ENCODE peak calls at places on chromosomes 6 and 20, in six cellular contexts. E is lung, K is osteoblast, Z is NB4, N is HCT116, M is GM12878. L is an unnamed sample.

GRCh38 chr6:142728910-142729481 is 216.0 kb downstream of the HIVEP2 start:
- DNase-seq in Z (peak; percentile 83), N (no peak), K (peak; percentile 56), E (no peak), M (no peak), L (peak; percentile 71)

GRCh38 chr6:71194730-71195129 is 93.9 kb upstream of the OGFRL1 start:
- DNase-seq in M (no peak), K (no peak), E (no peak), N (no peak), Z (no peak), L (peak; percentile 89)

GRCh38 chr6:41161380-41161779 is 1.5 kb downstream of the TREM2 start:
- DNase-seq in E (no peak), N (no peak), Z (no peak), K (no peak), M (no peak), L (no peak)

GRCh38 chr6:118371955-118372354 is 176.1 kb upstream of the PLN start:
- DNase-seq in Z (no peak), E (no peak), M (no peak), K (no peak), N (no peak), L (peak; percentile 54)

GRCh38 chr6:37171141-37171969 is 1.4 kb downstream of the PIM1 start:
- DNase-seq in N (no peak), M (no peak), Z (peak; percentile 47), E (peak; percentile 46), K (peak; percentile 88), L (peak; percentile 58)

GRCh38 chr20:10357974-10358373 is 76.0 kb downstream of the MKKS start:
- DNase-seq in M (no peak), Z (no peak), N (no peak), E (no peak), K (no peak), L (no peak)

GRCh38 chr6:138296786-138297185 is 78.5 kb upstream of the PBOV1 start:
- DNase-seq in K (no peak), N (no peak), E (no peak), Z (no peak), M (no peak), L (no peak)

GRCh38 chr6:164377348-164377747 is 932.1 kb downstream of the C6orf118 start:
- DNase-seq in K (no peak), E (no peak), Z (no peak), M (no peak), N (no peak), L (no peak)

DNA sequence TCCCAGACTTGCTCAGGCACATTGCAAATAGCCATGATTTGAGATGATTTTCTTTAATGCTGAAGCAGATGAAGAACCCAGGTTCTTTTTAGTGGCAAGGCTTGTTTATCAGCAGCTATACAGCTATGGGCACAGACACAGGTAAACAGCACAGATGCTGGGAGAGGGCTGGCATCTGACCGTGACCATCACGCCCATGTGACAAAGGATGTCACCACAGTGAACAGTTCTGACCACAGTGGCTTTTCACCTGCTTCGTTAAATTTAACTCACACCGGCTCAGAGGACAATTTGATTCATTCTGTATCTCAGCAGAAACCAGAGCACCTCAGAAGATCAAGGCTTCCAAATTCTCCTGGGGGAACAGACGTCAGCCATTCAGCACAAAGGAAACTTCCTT is 142.6 kb downstream of the CDH26 start:
- DNase-seq in N (no peak), M (no peak), Z (no peak), K (no peak), E (no peak), L (no peak)
- TF ChIP-seq CTCF in N (no peak), M (no peak), Z (no peak), K (no peak), E (no peak), L (no peak)

GRCh38 chr6:169451065-169451840 is 197.6 kb upstream of the THBS2 start:
- DNase-seq in Z (no peak), N (no peak), E (no peak), M (no peak), K (no peak), L (no peak)

GRCh38 chr6:169453221-169453620 is 199.6 kb upstream of the THBS2 start:
- DNase-seq in E (no peak), N (no peak), M (no peak), K (no peak), Z (no peak), L (peak; percentile 48)

GRCh38 chr6:169452117-169452868 is 198.6 kb upstream of the THBS2 start:
- DNase-seq in N (peak; percentile 45), E (no peak), Z (no peak), K (peak; percentile 93), M (no peak), L (peak; percentile 94)

GRCh38 chr6:169454204-169454871 is 200.7 kb upstream of the THBS2 start:
- DNase-seq in Z (peak; percentile 20), E (no peak), N (no peak), M (no peak), K (peak; percentile 86), L (peak; percentile 98)

GRCh38 chr6:169452869-169453186 is 199.2 kb upstream of the THBS2 start:
- DNase-seq in N (no peak), E (no peak), K (no peak), Z (no peak), M (no peak), L (peak; percentile 45)
- H3K4me3 ChIP-seq in N (no peak overlapping the region), E (no peak overlapping the region), K (no peak overlapping the region), Z (no peak overlapping the region), M (no peak overlapping the region), L (peak overlapping the region; percentile 56)

GRCh38 chr20:51612896-51613295 is 70.4 kb upstream of the NFATC2 start:
- DNase-seq in Z (no peak), K (no peak), E (no peak), N (no peak), M (no peak), L (no peak)
- TF ChIP-seq CTCF in Z (no peak), K (no peak), E (no peak), N (no peak), M (no peak), L (no peak)

GRCh38 chr6:131950767-131951575 is at the start of gene CCN2:
- DNase-seq in Z (no peak), M (no peak), N (peak; percentile 48), E (peak; percentile 90), K (peak; percentile 94), L (peak; percentile 100)
- H3K4me3 ChIP-seq in Z (no peak within 1 kb of the TSS), M (no peak within 1 kb of the TSS), N (peak within 1 kb of the TSS; percentile 60), E (peak within 1 kb of the TSS; percentile 43), K (peak within 1 kb of the TSS; percentile 77), L (peak within 1 kb of the TSS; percentile 98)

L was measured in AG10803.